ENCODE peak calls at places on chromosomes 3 and 15, in four cellular contexts. S is H1, V is GM12878, L is HepG2. G is an unnamed sample. For H3K4me1, the result is how much of the 10 kb centered on the place peaks cover.

GRCh38 chr3:42900226-42900625 is 5.7 kb upstream of the ZNF662 start:
- DNase-seq in S (no peak), V (no peak), L (no peak), G (no peak)

GRCh38 chr3:72347819-72348319 is 500.4 kb downstream of the SHQ1 start:
- DNase-seq in S (no peak), V (peak), L (no peak), G (no peak)

GRCh38 chr3:117122609-117123008 is 413.0 kb downstream of the TUSC7 start:
- DNase-seq in S (no peak), V (no peak), L (no peak), G (no peak)

GRCh38 chr15:33310481-33311311 is at the start of gene RYR3:
- DNase-seq in S (no peak), V (no peak), L (no peak), G (no peak)

GRCh38 chr3:125129512-125129962 is 73.7 kb upstream of the HEG1 start:
- DNase-seq in S (no peak), V (no peak), L (peak), G (no peak)

GRCh38 chr15:58438956-58439355 is 7.2 kb downstream of the LIPC start:
- DNase-seq in S (no peak), V (no peak), L (peak), G (peak)

GRCh38 chr3:37862219-37862711 is 585 bp downstream of the CTDSPL start:
- DNase-seq in S (no peak), V (no peak), L (no peak), G (no peak)

GRCh38 chr3:51967384-51968174 is at the start of gene PCBP4:
- DNase-seq in S (no peak), V (no peak), L (peak), G (no peak)

GRCh38 chr15:47409601-47410000 is 307.7 kb upstream of the SEMA6D start:
- DNase-seq in S (no peak), V (no peak), L (no peak), G (no peak)

GRCh38 chr3:8324727-8325126 is 176.9 kb upstream of the LMCD1 start:
- DNase-seq in S (no peak), V (no peak), L (peak), G (peak)

GRCh38 chr15:69321041-69321554 is 22.4 kb downstream of the PAQR5 start:
- DNase-seq in S (no peak), V (no peak), L (no peak), G (no peak)

GRCh38 chr15:63892794-63893441 is 59.2 kb upstream of the HERC1 start:
- DNase-seq in S (no peak), V (peak), L (no peak), G (no peak)

GRCh38 chr15:29852201-29852600 is 29.9 kb upstream of the TJP1 start:
- DNase-seq in S (no peak), V (no peak), L (no peak), G (no peak)

GRCh38 chr3:38620236-38620635 is 29.3 kb downstream of the SCN5A start:
- DNase-seq in S (no peak), V (no peak), L (no peak), G (no peak)

GRCh38 chr15:77504310-77504709 is 83.6 kb downstream of the HMG20A start:
- DNase-seq in S (no peak), V (no peak), L (no peak), G (no peak)

GRCh38 chr15:83837946-83838571 is 184.1 kb downstream of the ADAMTSL3 start:
- DNase-seq in S (peak), V (no peak), L (peak), G (peak)

GRCh38 chr3:143123353-143123974 is 3.9 kb downstream of the CHST2 start:
- DNase-seq in S (no peak), V (no peak), L (no peak), G (no peak)

GRCh38 chr3:159996018-159996417 is 7.4 kb downstream of the IL12A start:
- DNase-seq in S (no peak), V (no peak), L (no peak), G (no peak)

GRCh38 chr3:127781411-127782001 is 40.8 kb downstream of the MGLL start:
- DNase-seq in S (no peak), V (no peak), L (no peak), G (no peak)

GRCh38 chr3:67647390-67647878 is 7.0 kb downstream of the SUCLG2 start:
- DNase-seq in S (no peak), V (no peak), L (peak), G (no peak)

GRCh38 chr3:176971613-176972174 is 225.6 kb downstream of the TBL1XR1 start:
- DNase-seq in S (no peak), V (no peak), L (no peak), G (no peak)

GRCh38 chr15:54307926-54308325 is 329.7 kb downstream of the UNC13C start:
- DNase-seq in S (no peak), V (no peak), L (no peak), G (no peak)

GRCh38 chr15:74822233-74822632 is 4.2 kb upstream of the CPLX3 start:
- DNase-seq in S (no peak), V (no peak), L (no peak), G (no peak)

GRCh38 chr3:126621171-126621570 is 33.8 kb downstream of the TXNRD3 start:
- DNase-seq in S (no peak), V (no peak), L (no peak), G (no peak)

GRCh38 chr3:39919281-39919680 is 109.9 kb downstream of the MYRIP start:
- DNase-seq in S (no peak), V (no peak), L (no peak), G (no peak)

GRCh38 chr3:146590521-146590920 is 14.6 kb downstream of the PLSCR5 start:
- DNase-seq in S (no peak), V (no peak), L (no peak), G (no peak)

GRCh38 chr3:46901061-46901460 is 23.5 kb downstream of the PTH1R start:
- DNase-seq in S (no peak), V (no peak), L (no peak), G (no peak)

GRCh38 chr3:160449660-160450598 is at the start of gene TRIM59:
- DNase-seq in S (peak), V (peak), L (peak), G (peak)

GRCh38 chr3:144652573-144652972 is 681.0 kb downstream of the DIPK2A start:
- DNase-seq in S (no peak), V (no peak), L (no peak), G (no peak)

GRCh38 chr15:76339302-76340197 is 3.0 kb downstream of the ISL2 start:
- DNase-seq in S (no peak), V (no peak), L (no peak), G (no peak)

GRCh38 chr15:89790206-89790605 is 14.1 kb downstream of the MESP2 start:
- DNase-seq in S (no peak), V (no peak), L (no peak), G (no peak)

GRCh38 chr3:34842706-34843478 is 796.4 kb upstream of the ARPP21 start:
- DNase-seq in S (no peak), V (no peak), L (no peak), G (no peak)

GRCh38 chr3:179473565-179473964 is 22.3 kb upstream of the GNB4 start:
- DNase-seq in S (no peak), V (no peak), L (no peak), G (no peak)

GRCh38 chr3:35505181-35505580 is 134.1 kb upstream of the ARPP21 start:
- DNase-seq in S (peak), V (no peak), L (no peak), G (peak)

GRCh38 chr3:16908006-16908405 is 23.3 kb downstream of the PLCL2 start:
- DNase-seq in S (no peak), V (no peak), L (no peak), G (no peak)
- H3K4me1 ChIP-seq in S (under half), V (half or more), L (under half), G (under half)

GRCh38 chr3:194787072-194787471 is 101.4 kb downstream of the FAM43A start:
- DNase-seq in S (no peak), V (no peak), L (no peak), G (no peak)
- TF ChIP-seq SUZ12 in S (no peak), V (no peak), L (no peak), G (no peak)

DNA sequence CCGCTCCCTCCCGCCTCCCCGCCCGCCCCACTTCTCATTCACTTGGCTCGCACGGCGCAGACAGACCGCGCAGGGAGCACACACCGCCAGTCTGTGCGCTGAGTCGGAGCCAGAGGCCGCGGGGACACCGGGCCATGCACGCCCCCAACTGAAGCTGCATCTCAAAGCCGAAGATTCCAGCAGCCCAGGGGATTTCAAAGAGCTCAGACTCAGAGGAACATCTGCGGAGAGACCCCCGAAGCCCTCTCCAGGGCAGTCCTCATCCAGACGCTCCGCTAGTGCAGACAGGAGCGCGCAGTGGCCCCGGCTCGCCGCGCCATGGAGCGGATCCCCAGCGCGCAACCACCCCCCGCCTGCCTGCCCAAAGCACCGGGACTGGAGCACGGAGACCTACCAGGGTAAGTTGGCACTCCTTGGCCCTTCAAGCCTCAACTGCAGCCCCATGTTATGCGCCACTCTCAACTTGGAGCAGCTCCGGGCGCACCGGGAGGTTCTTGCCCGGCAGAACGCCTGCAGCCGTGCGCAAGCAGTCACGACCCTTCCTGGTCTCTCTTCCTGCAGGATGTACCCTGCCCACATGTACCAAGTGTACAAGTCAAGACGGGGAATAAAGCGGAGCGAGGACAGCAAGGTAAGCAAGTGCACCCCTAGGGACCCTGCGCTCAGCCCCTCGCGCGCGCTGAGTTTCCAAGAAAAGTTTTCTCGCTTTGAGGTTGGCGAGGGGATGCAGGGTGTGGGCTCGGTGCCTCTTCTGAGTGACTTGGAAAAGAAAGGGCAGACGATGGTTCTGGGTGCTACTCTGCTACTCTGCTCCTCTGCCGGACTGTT is at the start of gene BHLHE40:
- DNase-seq in S (no peak), V (no peak), L (no peak), G (no peak)
- H3K4me1 ChIP-seq in S (under half), V (under half), L (under half), G (under half)

GRCh38 chr3:17412950-17413530 is 329.4 kb downstream of the TBC1D5 start:
- DNase-seq in S (no peak), V (peak), L (peak), G (peak)

GRCh38 chr3:17401912-17402311 is 340.5 kb downstream of the TBC1D5 start:
- DNase-seq in S (no peak), V (no peak), L (no peak), G (no peak)

GRCh38 chr3:17411157-17411877 is 331.1 kb downstream of the TBC1D5 start:
- DNase-seq in S (no peak), V (no peak), L (no peak), G (no peak)

GRCh38 chr3:17404548-17404947 is 337.9 kb downstream of the TBC1D5 start:
- DNase-seq in S (no peak), V (no peak), L (no peak), G (no peak)

DNA sequence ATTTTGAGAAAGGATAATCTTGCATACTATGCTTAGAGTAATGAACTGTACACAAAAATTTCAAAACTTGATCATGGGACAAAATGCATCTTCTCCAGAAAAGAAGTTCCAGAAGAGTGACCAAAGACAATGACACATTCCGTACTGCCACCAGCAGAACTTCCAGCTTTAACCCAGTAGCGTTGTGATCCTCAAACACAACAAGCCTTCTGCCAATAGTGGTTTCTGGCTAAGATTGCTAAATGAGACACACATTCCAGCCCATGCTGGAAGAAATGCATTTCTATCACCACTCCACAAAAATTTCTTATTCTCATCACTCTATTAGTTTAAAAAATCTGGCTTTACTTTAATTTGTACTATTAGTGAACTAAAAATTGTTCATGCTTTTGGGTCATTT is 334.9 kb downstream of the TBC1D5 start:
- DNase-seq in S (no peak), V (no peak), L (no peak), G (no peak)
- TF ChIP-seq SUZ12 in S (no peak), V (no peak), L (no peak), G (no peak)

G was measured in NT2/D1.